ENCODE peak calls at places on chromosomes 6 and 20, in eight cellular contexts. One of them, this sample, is unnamed.

GRCh38 chr6:56714982-56715456 is 72.3 kb upstream of the DST start:
- DNase-seq in fibroblast of pulmonary artery: peak
- DNase-seq in PC-3: peak
- DNase-seq in GM20000: no peak
- DNase-seq in fibroblast of lung: peak
- DNase-seq in ovary: no peak
- DNase-seq in progenitor cell of endocrine pancreas: no peak
- DNase-seq in GM12865: no peak
- DNase-seq in this sample: no peak

GRCh38 chr6:106452628-106453027 is 92.1 kb downstream of the CRYBG1 start:
- DNase-seq in fibroblast of pulmonary artery: no peak
- DNase-seq in PC-3: no peak
- DNase-seq in GM20000: no peak
- DNase-seq in fibroblast of lung: peak
- DNase-seq in ovary: no peak
- DNase-seq in progenitor cell of endocrine pancreas: no peak
- DNase-seq in GM12865: no peak
- DNase-seq in this sample: no peak

GRCh38 chr6:82185948-82186347 is 61.6 kb downstream of the IBTK start:
- DNase-seq in fibroblast of pulmonary artery: peak
- DNase-seq in PC-3: no peak
- DNase-seq in GM20000: no peak
- DNase-seq in fibroblast of lung: peak
- DNase-seq in ovary: no peak
- DNase-seq in progenitor cell of endocrine pancreas: no peak
- DNase-seq in GM12865: no peak
- DNase-seq in this sample: no peak

GRCh38 chr6:82264824-82265223 is 17.3 kb upstream of the IBTK start:
- DNase-seq in fibroblast of pulmonary artery: no peak
- DNase-seq in PC-3: no peak
- DNase-seq in GM20000: no peak
- DNase-seq in fibroblast of lung: no peak
- DNase-seq in ovary: no peak
- DNase-seq in progenitor cell of endocrine pancreas: no peak
- DNase-seq in GM12865: peak
- DNase-seq in this sample: no peak

GRCh38 chr6:159943965-159944598 is 24.8 kb upstream of the IGF2R start:
- DNase-seq in fibroblast of pulmonary artery: no peak
- DNase-seq in PC-3: no peak
- DNase-seq in GM20000: no peak
- DNase-seq in fibroblast of lung: no peak
- DNase-seq in ovary: no peak
- DNase-seq in progenitor cell of endocrine pancreas: no peak
- DNase-seq in GM12865: no peak
- DNase-seq in this sample: no peak

GRCh38 chr6:170451762-170452651 is 101.1 kb downstream of the PSMB1 start:
- DNase-seq in fibroblast of pulmonary artery: no peak
- DNase-seq in PC-3: no peak
- DNase-seq in GM20000: no peak
- DNase-seq in fibroblast of lung: no peak
- DNase-seq in ovary: no peak
- DNase-seq in progenitor cell of endocrine pancreas: no peak
- DNase-seq in GM12865: no peak
- DNase-seq in this sample: no peak

GRCh38 chr6:16533210-16533609 is 228.1 kb downstream of the ATXN1 start:
- DNase-seq in fibroblast of pulmonary artery: no peak
- DNase-seq in PC-3: no peak
- DNase-seq in GM20000: no peak
- DNase-seq in fibroblast of lung: no peak
- DNase-seq in ovary: no peak
- DNase-seq in progenitor cell of endocrine pancreas: no peak
- DNase-seq in GM12865: no peak
- DNase-seq in this sample: no peak

GRCh38 chr20:46188866-46189265 is 70.8 kb downstream of the CD40 start:
- DNase-seq in fibroblast of pulmonary artery: no peak
- DNase-seq in PC-3: no peak
- DNase-seq in GM20000: no peak
- DNase-seq in fibroblast of lung: no peak
- DNase-seq in ovary: no peak
- DNase-seq in progenitor cell of endocrine pancreas: no peak
- DNase-seq in GM12865: no peak
- DNase-seq in this sample: no peak

GRCh38 chr20:25310921-25311728 is 63.2 kb downstream of the PYGB start:
- DNase-seq in fibroblast of pulmonary artery: peak
- DNase-seq in PC-3: peak
- DNase-seq in GM20000: no peak
- DNase-seq in fibroblast of lung: peak
- DNase-seq in ovary: peak
- DNase-seq in progenitor cell of endocrine pancreas: no peak
- DNase-seq in GM12865: no peak
- DNase-seq in this sample: no peak

GRCh38 chr6:90811596-90812226 is 224.8 kb upstream of the MAP3K7 start:
- DNase-seq in fibroblast of pulmonary artery: no peak
- DNase-seq in PC-3: no peak
- DNase-seq in GM20000: no peak
- DNase-seq in fibroblast of lung: no peak
- DNase-seq in ovary: no peak
- DNase-seq in progenitor cell of endocrine pancreas: no peak
- DNase-seq in GM12865: no peak
- DNase-seq in this sample: no peak

GRCh38 chr6:551829-552350 is 105.0 kb downstream of the HUS1B start:
- DNase-seq in fibroblast of pulmonary artery: no peak
- DNase-seq in PC-3: no peak
- DNase-seq in GM20000: no peak
- DNase-seq in fibroblast of lung: no peak
- DNase-seq in ovary: no peak
- DNase-seq in progenitor cell of endocrine pancreas: no peak
- DNase-seq in GM12865: no peak
- DNase-seq in this sample: no peak

GRCh38 chr6:30154709-30155521 is 6.1 kb downstream of the TRIM10 start:
- DNase-seq in fibroblast of pulmonary artery: peak
- DNase-seq in PC-3: peak
- DNase-seq in GM20000: no peak
- DNase-seq in fibroblast of lung: peak
- DNase-seq in ovary: no peak
- DNase-seq in progenitor cell of endocrine pancreas: no peak
- DNase-seq in GM12865: no peak
- DNase-seq in this sample: no peak

GRCh38 chr20:46213946-46214830 is 94.1 kb downstream of the CDH22 start:
- DNase-seq in fibroblast of pulmonary artery: no peak
- DNase-seq in PC-3: no peak
- DNase-seq in GM20000: no peak
- DNase-seq in fibroblast of lung: no peak
- DNase-seq in ovary: no peak
- DNase-seq in progenitor cell of endocrine pancreas: no peak
- DNase-seq in GM12865: no peak
- DNase-seq in this sample: no peak

GRCh38 chr6:103081126-103081525 is 1687.6 kb downstream of the GRIK2 start:
- DNase-seq in fibroblast of pulmonary artery: no peak
- DNase-seq in PC-3: no peak
- DNase-seq in GM20000: no peak
- DNase-seq in fibroblast of lung: no peak
- DNase-seq in ovary: no peak
- DNase-seq in progenitor cell of endocrine pancreas: no peak
- DNase-seq in GM12865: no peak
- DNase-seq in this sample: no peak

GRCh38 chr6:145544031-145544430 is 191.3 kb downstream of the EPM2A start:
- DNase-seq in fibroblast of pulmonary artery: peak
- DNase-seq in PC-3: peak
- DNase-seq in GM20000: no peak
- DNase-seq in fibroblast of lung: peak
- DNase-seq in ovary: no peak
- DNase-seq in progenitor cell of endocrine pancreas: no peak
- DNase-seq in GM12865: no peak
- DNase-seq in this sample: no peak

GRCh38 chr20:62799873-62800272 is 3.6 kb downstream of the MRGBP start:
- DNase-seq in fibroblast of pulmonary artery: no peak
- DNase-seq in PC-3: peak
- DNase-seq in GM20000: no peak
- DNase-seq in fibroblast of lung: no peak
- DNase-seq in ovary: no peak
- DNase-seq in progenitor cell of endocrine pancreas: no peak
- DNase-seq in GM12865: no peak
- DNase-seq in this sample: no peak

GRCh38 chr6:142853244-142854180 is 91.5 kb downstream of the HIVEP2 start:
- DNase-seq in fibroblast of pulmonary artery: no peak
- DNase-seq in PC-3: peak
- DNase-seq in GM20000: no peak
- DNase-seq in fibroblast of lung: peak
- DNase-seq in ovary: no peak
- DNase-seq in progenitor cell of endocrine pancreas: no peak
- DNase-seq in GM12865: peak
- DNase-seq in this sample: no peak

GRCh38 chr20:35561671-35562070 is 19.8 kb downstream of the ERGIC3 start:
- DNase-seq in fibroblast of pulmonary artery: no peak
- DNase-seq in PC-3: no peak
- DNase-seq in GM20000: no peak
- DNase-seq in fibroblast of lung: no peak
- DNase-seq in ovary: peak
- DNase-seq in progenitor cell of endocrine pancreas: no peak
- DNase-seq in GM12865: no peak
- DNase-seq in this sample: no peak

GRCh38 chr6:33195304-33196022 is 3.2 kb upstream of the COL11A2 start:
- DNase-seq in fibroblast of pulmonary artery: no peak
- DNase-seq in PC-3: no peak
- DNase-seq in GM20000: no peak
- DNase-seq in fibroblast of lung: no peak
- DNase-seq in ovary: peak
- DNase-seq in progenitor cell of endocrine pancreas: no peak
- DNase-seq in GM12865: no peak
- DNase-seq in this sample: no peak

GRCh38 chr6:33198159-33198852 is 2.2 kb downstream of the RXRB start:
- DNase-seq in fibroblast of pulmonary artery: no peak
- DNase-seq in PC-3: no peak
- DNase-seq in GM20000: no peak
- DNase-seq in fibroblast of lung: no peak
- DNase-seq in ovary: peak
- DNase-seq in progenitor cell of endocrine pancreas: no peak
- DNase-seq in GM12865: no peak
- DNase-seq in this sample: no peak

GRCh38 chr6:33199687-33200233 is 705 bp downstream of the RXRB start:
- DNase-seq in fibroblast of pulmonary artery: peak
- DNase-seq in PC-3: peak
- DNase-seq in GM20000: peak
- DNase-seq in fibroblast of lung: peak
- DNase-seq in ovary: no peak
- DNase-seq in progenitor cell of endocrine pancreas: no peak
- DNase-seq in GM12865: peak
- DNase-seq in this sample: no peak

GRCh38 chr6:33198853-33199436 is 1.5 kb downstream of the RXRB start:
- DNase-seq in fibroblast of pulmonary artery: no peak
- DNase-seq in PC-3: no peak
- DNase-seq in GM20000: no peak
- DNase-seq in fibroblast of lung: no peak
- DNase-seq in ovary: peak
- DNase-seq in progenitor cell of endocrine pancreas: no peak
- DNase-seq in GM12865: no peak
- DNase-seq in this sample: no peak

GRCh38 chr6:33197431-33198048 is 2.9 kb downstream of the RXRB start:
- DNase-seq in fibroblast of pulmonary artery: peak
- DNase-seq in PC-3: peak
- DNase-seq in GM20000: peak
- DNase-seq in fibroblast of lung: peak
- DNase-seq in ovary: peak
- DNase-seq in progenitor cell of endocrine pancreas: no peak
- DNase-seq in GM12865: peak
- DNase-seq in this sample: no peak
- TF ChIP-seq CTCF in fibroblast of pulmonary artery: peak
- TF ChIP-seq CTCF in PC-3: peak
- TF ChIP-seq CTCF in GM20000: peak
- TF ChIP-seq CTCF in fibroblast of lung: peak
- TF ChIP-seq CTCF in ovary: no peak
- TF ChIP-seq CTCF in progenitor cell of endocrine pancreas: peak
- TF ChIP-seq CTCF in GM12865: peak
- TF ChIP-seq CTCF in this sample: peak

DNA sequence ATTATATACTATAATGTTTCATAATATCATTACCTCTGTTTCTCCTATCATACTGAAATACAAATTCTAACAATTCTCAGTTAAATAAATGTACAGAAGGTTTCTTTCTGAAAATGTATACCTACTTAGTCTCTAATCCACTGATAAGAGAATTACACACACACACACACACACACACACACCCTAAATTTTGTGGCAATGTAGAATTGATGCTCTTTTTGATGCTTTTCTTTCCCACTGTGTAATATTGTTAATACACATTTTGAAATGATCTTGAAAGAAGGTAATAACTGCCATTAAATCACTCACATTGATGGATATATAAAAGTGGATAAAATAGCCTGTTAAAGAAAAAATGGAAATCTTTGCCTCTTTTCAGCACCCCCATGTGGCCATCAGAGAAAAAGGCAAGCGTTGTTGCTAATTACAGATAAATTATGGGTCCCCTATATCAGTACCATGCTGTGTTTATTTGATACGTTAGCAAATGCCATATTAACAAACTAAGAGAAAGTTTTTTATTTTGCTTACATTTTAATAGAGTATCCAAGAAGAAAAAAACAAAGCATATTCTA is 76.6 kb upstream of the VGLL2 start:
- DNase-seq in fibroblast of pulmonary artery: no peak
- DNase-seq in PC-3: peak
- DNase-seq in GM20000: no peak
- DNase-seq in fibroblast of lung: no peak
- DNase-seq in ovary: no peak
- DNase-seq in progenitor cell of endocrine pancreas: no peak
- DNase-seq in GM12865: no peak
- DNase-seq in this sample: no peak
- TF ChIP-seq CTCF in fibroblast of pulmonary artery: no peak
- TF ChIP-seq CTCF in PC-3: peak
- TF ChIP-seq CTCF in GM20000: peak
- TF ChIP-seq CTCF in fibroblast of lung: peak
- TF ChIP-seq CTCF in ovary: no peak
- TF ChIP-seq CTCF in progenitor cell of endocrine pancreas: peak
- TF ChIP-seq CTCF in GM12865: peak
- TF ChIP-seq CTCF in this sample: peak

GRCh38 chr6:24774696-24775519 is at the start of gene GMNN:
- DNase-seq in fibroblast of pulmonary artery: peak
- DNase-seq in PC-3: peak
- DNase-seq in GM20000: peak
- DNase-seq in fibroblast of lung: peak
- DNase-seq in ovary: peak
- DNase-seq in progenitor cell of endocrine pancreas: peak
- DNase-seq in GM12865: peak
- DNase-seq in this sample: peak
- TF ChIP-seq CTCF in fibroblast of pulmonary artery: no peak
- TF ChIP-seq CTCF in PC-3: no peak
- TF ChIP-seq CTCF in GM20000: no peak
- TF ChIP-seq CTCF in fibroblast of lung: no peak
- TF ChIP-seq CTCF in ovary: no peak
- TF ChIP-seq CTCF in progenitor cell of endocrine pancreas: no peak
- TF ChIP-seq CTCF in GM12865: no peak
- TF ChIP-seq CTCF in this sample: no peak

DNA sequence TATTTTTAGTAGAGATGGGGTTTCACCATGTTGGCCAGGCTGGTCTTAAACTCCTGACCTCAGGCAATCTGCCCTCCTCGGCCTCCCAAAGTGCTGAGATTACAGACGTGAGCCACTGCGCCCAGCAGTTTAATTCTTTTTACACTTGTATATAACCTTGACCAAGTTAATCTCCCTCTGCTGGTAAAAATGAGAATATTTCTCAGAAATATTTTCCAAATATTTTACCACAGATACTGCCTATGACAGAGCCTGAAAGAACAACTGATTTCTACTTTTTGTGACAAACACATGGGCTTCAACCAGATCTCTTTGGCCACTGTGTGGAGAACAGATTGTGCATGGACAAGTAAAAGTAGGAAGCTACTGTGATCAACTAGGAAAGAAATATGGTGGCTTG is 21.2 kb upstream of the NHSL1 start:
- DNase-seq in fibroblast of pulmonary artery: peak
- DNase-seq in PC-3: peak
- DNase-seq in GM20000: no peak
- DNase-seq in fibroblast of lung: no peak
- DNase-seq in ovary: no peak
- DNase-seq in progenitor cell of endocrine pancreas: no peak
- DNase-seq in GM12865: peak
- DNase-seq in this sample: no peak
- TF ChIP-seq CTCF in fibroblast of pulmonary artery: peak
- TF ChIP-seq CTCF in PC-3: peak
- TF ChIP-seq CTCF in GM20000: no peak
- TF ChIP-seq CTCF in fibroblast of lung: peak
- TF ChIP-seq CTCF in ovary: peak
- TF ChIP-seq CTCF in progenitor cell of endocrine pancreas: peak
- TF ChIP-seq CTCF in GM12865: no peak
- TF ChIP-seq CTCF in this sample: peak